ENCODE peak calls at places on chromosomes 4 and X, in seven cellular contexts. X is heart right ventricle, S is astrocyte, U is pancreas, B is foreskin fibroblast, C is suprapubic skin, W is body of pancreas. N is an unnamed sample.

GRCh38 chr4:98939892-98940298 is 11.0 kb upstream of the EIF4E start:
- DNase-seq in C (no peak), W (peak), S (peak), X (no peak), B (peak), U (no peak), N (peak)

GRCh38 chrX:15188039-15188438 is 81.8 kb downstream of the ASB9 start:
- DNase-seq in U (no peak), C (no peak), B (no peak), X (no peak), W (no peak), S (no peak), N (no peak)

GRCh38 chr4:142534994-142535393 is 311.1 kb downstream of the INPP4B start:
- DNase-seq in X (no peak), U (no peak), W (no peak), C (no peak), B (peak), S (no peak), N (no peak)

GRCh38 chrX:72100824-72101351 is 30.8 kb downstream of the RTL5 start:
- DNase-seq in C (no peak), X (no peak), U (no peak), W (peak), S (no peak), B (no peak), N (no peak)

GRCh38 chr4:185651137-185651677 is 115.9 kb upstream of the PDLIM3 start:
- DNase-seq in S (no peak), B (no peak), C (no peak), U (no peak), X (no peak), W (peak), N (no peak)

GRCh38 chrX:131975851-131976250 is 47.3 kb upstream of the STK26 start:
- DNase-seq in C (no peak), S (no peak), X (no peak), W (no peak), B (no peak), U (no peak), N (peak)

GRCh38 chr4:102527695-102528094 is 26.5 kb downstream of the NFKB1 start:
- DNase-seq in B (no peak), X (no peak), U (no peak), W (no peak), S (no peak), C (no peak), N (peak)

GRCh38 chr4:147682755-147683154 is 1.2 kb downstream of the PRMT9 start:
- DNase-seq in S (no peak), C (no peak), U (no peak), B (peak), X (no peak), W (no peak), N (peak)

GRCh38 chr4:153137168-153137567 is 67.1 kb upstream of the TRIM2 start:
- DNase-seq in U (no peak), X (no peak), S (peak), B (peak), W (peak), C (no peak), N (peak)

GRCh38 chr4:79872738-79873137 is 200.3 kb downstream of the ANTXR2 start:
- DNase-seq in C (no peak), X (no peak), B (no peak), W (no peak), S (no peak), U (no peak), N (no peak)

GRCh38 chr4:168028970-168029610 is 63.2 kb upstream of the ANXA10 start:
- DNase-seq in X (no peak), B (peak), S (no peak), C (no peak), U (no peak), W (no peak), N (no peak)

GRCh38 chr4:158805628-158806471 is 37.0 kb downstream of the FNIP2 start:
- DNase-seq in B (peak), S (no peak), C (no peak), U (no peak), W (peak), X (no peak), N (no peak)

GRCh38 chr4:90328558-90328957 is 201.4 kb downstream of the CCSER1 start:
- DNase-seq in C (no peak), S (peak), B (peak), X (peak), W (peak), U (no peak), N (peak)

GRCh38 chrX:133542476-133542875 is 127.2 kb upstream of the GPC4 start:
- DNase-seq in C (no peak), X (no peak), S (no peak), U (no peak), B (peak), W (no peak), N (no peak)

GRCh38 chr4:17619416-17620105 is 5.1 kb downstream of the MED28 start:
- DNase-seq in B (peak), W (no peak), X (no peak), C (no peak), U (no peak), S (no peak), N (peak)

GRCh38 chr4:17618926-17619325 is 4.5 kb downstream of the MED28 start:
- DNase-seq in B (peak), W (no peak), X (no peak), U (no peak), C (no peak), S (no peak), N (no peak)

GRCh38 chr4:17616283-17616682 is 1.8 kb downstream of the MED28 start:
- DNase-seq in S (no peak), C (no peak), U (no peak), W (no peak), X (no peak), B (no peak), N (no peak)

GRCh38 chr4:17613761-17614415 is 553 bp upstream of the MED28 start:
- DNase-seq in X (no peak), W (no peak), B (peak), S (peak), C (no peak), U (no peak), N (peak)

GRCh38 chr4:17614416-17615299 is at the start of gene MED28:
- DNase-seq in X (peak), S (peak), W (peak), B (peak), U (peak), C (peak), N (peak)
- TF ChIP-seq CTCF in X (no peak), S (no peak), W (no peak), B (no peak), U (no peak), C (no peak), N (peak)

DNA sequence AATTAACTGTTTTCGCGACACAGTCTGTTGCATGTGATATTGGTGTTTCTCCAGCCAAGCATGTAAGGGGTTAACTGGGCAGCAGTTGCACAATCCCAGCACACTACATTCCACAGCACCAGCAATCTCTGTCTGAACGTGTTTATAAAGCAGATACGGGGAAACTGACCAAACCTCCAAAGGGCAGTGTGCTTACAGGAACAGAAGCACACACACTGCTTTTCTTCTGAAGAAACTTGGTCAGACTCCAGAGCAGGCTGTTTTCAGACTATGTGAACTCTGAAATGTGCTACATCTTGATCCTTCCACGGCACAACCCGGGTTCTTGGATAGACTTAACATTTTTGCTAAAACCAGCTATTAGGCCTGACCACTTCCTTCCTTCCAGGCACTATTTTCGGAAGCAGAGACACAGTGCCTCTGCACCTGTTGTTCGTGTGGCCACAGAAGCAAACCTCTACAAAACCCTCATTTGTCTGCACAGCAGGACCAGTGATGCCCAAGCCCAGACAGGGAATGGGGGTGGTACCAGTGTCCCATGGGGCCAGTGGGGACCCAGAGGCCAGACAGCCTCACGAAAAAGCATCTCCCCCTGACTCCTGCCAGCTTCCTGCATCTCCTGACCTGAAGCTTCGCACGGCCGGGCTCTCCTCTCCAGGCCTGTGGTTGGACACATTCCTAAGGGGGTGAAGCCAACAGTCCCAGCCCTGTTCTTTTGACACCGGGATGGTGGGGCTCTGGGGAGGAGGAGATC is 90.1 kb downstream of the IRF2 start:
- DNase-seq in S (peak), B (peak), U (peak), X (no peak), W (peak), C (no peak), N (peak)
- H3K4me3 ChIP-seq in S (peak), B (peak), U (peak), X (peak), W (no peak), C (peak), N (peak)

GRCh38 chr4:123191728-123192127 is 204.9 kb upstream of the SPRY1 start:
- DNase-seq in U (no peak), B (no peak), W (no peak), X (no peak), C (no peak), S (no peak), N (no peak)

GRCh38 chr4:123193802-123194201 is 202.8 kb upstream of the SPRY1 start:
- DNase-seq in B (no peak), X (no peak), C (no peak), U (no peak), S (no peak), W (no peak), N (no peak)

GRCh38 chr4:123190176-123190575 is 206.4 kb upstream of the SPRY1 start:
- DNase-seq in S (no peak), B (no peak), U (no peak), W (no peak), C (no peak), X (no peak), N (no peak)
- TF ChIP-seq CTCF in S (no peak), B (no peak), U (no peak), W (no peak), C (no peak), X (no peak), N (no peak)

DNA sequence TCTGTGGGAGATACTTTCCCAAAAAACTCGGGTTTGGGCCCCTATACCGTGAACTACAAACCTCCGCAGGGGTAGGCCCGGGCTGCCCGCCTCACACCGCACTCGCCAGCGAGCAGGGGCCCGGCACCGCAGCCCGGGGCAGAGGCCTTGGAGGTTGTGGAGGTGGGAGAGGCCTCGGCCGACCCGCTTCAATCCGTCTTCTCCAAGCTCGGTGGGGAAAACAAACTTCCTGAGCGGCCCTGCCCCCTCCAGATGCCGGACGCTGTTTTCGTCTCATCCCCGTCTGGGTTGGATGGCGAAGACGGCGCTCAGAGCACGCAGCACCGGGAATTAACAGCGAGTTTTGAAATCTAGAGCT is 442 bp upstream of the MCUB start:
- DNase-seq in S (peak), C (peak), U (no peak), B (peak), W (peak), X (peak), N (no peak)
- H3K4me3 ChIP-seq in S (peak), C (peak), U (peak), B (peak), W (peak), X (peak), N (peak)

DNA sequence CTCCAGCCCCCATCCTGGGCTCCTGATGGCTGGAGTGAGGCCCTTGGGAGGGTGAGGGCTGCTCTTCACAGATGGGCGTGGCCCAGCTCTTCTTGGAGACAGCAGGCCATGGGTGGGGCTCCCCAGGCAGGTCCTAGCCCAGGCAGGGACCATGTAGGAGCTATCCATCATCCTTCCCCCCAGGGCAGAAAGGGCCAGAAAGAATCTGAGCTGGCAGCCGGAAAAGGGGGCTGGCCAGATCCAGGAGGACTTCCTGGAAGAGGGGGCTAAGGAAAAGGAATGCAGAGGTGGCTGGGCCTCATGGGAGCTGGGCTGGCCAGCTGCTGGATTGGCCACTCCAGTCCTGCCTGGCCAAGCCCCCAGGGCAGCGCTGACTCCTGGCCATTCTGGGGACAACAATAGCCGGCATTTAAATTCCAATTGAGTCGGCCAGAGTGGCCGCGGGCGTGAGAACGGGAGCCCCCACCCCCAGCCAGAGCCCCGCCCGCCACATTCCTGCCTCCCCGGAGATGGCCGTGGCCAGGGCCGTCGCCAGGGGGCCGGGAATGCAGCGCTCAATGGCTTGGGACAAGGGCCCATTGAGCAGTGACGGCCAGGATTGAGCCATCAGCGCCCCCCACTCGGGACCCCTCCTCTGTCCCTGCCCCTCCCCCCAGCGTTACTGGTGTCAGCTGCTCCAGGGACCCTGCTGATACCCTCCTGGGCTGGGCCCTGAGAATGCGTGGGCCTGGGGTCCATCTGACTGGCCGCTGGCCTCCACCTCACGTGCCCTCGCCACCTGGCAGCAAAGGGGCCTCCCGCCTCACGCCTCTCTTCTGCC is 15.1 kb upstream of the FGFR3 start:
- DNase-seq in B (peak), S (peak), X (no peak), U (no peak), C (no peak), W (peak), N (peak)
- TF ChIP-seq CTCF in B (no peak), S (no peak), X (no peak), U (no peak), C (no peak), W (no peak), N (peak)

GRCh38 chrX:51395807-51396728 is 63.4 kb downstream of the NUDT10 start:
- DNase-seq in S (no peak), U (peak), W (peak), C (no peak), B (peak), X (peak), N (peak)
- H3K4me3 ChIP-seq in S (peak), U (peak), W (peak), C (peak), B (peak), X (peak), N (peak)

GRCh38 chr4:70991596-70991995 is 1.9 kb upstream of the DCK start:
- DNase-seq in W (no peak), B (no peak), X (no peak), U (no peak), C (no peak), S (no peak), N (no peak)

GRCh38 chr4:70994387-70995099 is 1.1 kb downstream of the DCK start:
- DNase-seq in B (no peak), W (no peak), X (no peak), U (no peak), C (no peak), S (no peak), N (no peak)

GRCh38 chr4:70992354-70992753 is 1.1 kb upstream of the DCK start:
- DNase-seq in X (no peak), C (no peak), W (peak), B (no peak), U (no peak), S (no peak), N (no peak)

GRCh38 chr4:70994069-70994366 is 569 bp downstream of the DCK start:
- DNase-seq in B (no peak), C (no peak), U (no peak), S (no peak), X (no peak), W (no peak), N (no peak)

DNA sequence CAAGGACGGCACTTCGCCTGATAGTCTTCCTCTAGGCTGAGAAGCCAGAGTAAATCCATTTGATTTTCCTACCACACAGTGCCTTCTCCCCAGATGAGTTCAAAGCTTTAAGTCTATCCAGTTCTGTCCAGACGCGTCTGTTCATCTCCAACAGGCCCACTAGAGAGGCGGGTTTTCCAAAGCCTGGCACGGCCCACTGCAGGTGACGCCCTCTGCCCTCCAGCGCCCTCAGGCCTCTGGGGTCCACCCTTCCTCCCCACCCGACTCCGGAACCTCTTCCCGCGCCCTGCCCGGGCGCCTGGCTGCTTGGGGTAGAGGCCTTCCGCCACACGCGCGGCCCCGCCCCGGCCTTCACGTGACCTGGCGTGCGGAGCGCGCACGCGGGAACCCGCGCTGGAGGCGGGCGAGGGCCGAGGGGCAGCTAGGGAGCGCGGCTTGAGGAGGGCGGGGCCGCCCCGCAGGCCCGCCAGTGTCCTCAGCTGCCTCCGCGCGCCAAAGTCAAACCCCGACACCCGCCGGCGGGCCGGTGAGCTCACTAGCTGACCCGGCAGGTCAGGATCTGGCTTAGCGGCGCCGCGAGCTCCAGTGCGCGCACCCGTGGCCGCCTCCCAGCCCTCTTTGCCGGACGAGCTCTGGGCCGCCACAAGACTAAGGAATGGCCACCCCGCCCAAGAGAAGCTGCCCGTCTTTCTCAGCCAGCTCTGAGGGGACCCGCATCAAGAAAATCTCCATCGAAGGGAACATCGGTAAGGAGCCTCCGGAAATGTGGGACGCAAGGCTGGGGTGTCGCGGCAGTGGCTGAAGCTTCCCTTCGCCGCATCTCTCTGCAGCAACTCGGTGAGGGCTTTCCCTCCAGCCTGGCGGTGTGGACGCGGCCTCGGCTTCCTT is at the start of gene DCK:
- DNase-seq in C (peak), S (peak), W (peak), B (peak), U (peak), X (peak), N (peak)
- TF ChIP-seq CTCF in C (no peak), S (no peak), W (no peak), B (no peak), U (no peak), X (no peak), N (no peak)

GRCh38 chr4:1168291-1169031 is 3.9 kb downstream of the SPON2 start:
- DNase-seq in U (peak), S (no peak), B (no peak), X (no peak), W (no peak), C (peak), N (no peak)

GRCh38 chr4:1164444-1164843 is 7.9 kb downstream of the SPON2 start:
- DNase-seq in B (no peak), U (peak), C (no peak), S (no peak), W (no peak), X (no peak), N (no peak)

GRCh38 chr4:1167244-1167949 is 5.0 kb downstream of the SPON2 start:
- DNase-seq in B (peak), U (peak), C (peak), S (peak), X (peak), W (peak), N (peak)

GRCh38 chr4:1164956-1165545 is 7.3 kb downstream of the SPON2 start:
- DNase-seq in S (no peak), B (no peak), W (no peak), C (no peak), U (peak), X (no peak), N (no peak)

GRCh38 chr4:1166509-1167243 is 5.7 kb downstream of the SPON2 start:
- DNase-seq in W (no peak), U (peak), S (no peak), B (peak), C (peak), X (no peak), N (peak)
- H3K4me3 ChIP-seq in W (no peak), U (no peak), S (peak), B (no peak), C (peak), X (peak), N (no peak)

GRCh38 chr4:170581969-170582368 is 492.2 kb upstream of the AADAT start:
- DNase-seq in W (no peak), C (no peak), U (no peak), S (no peak), B (no peak), X (no peak), N (no peak)

GRCh38 chr4:170581322-170581721 is 491.6 kb upstream of the AADAT start:
- DNase-seq in B (no peak), C (no peak), W (no peak), X (no peak), U (no peak), S (no peak), N (peak)

DNA sequence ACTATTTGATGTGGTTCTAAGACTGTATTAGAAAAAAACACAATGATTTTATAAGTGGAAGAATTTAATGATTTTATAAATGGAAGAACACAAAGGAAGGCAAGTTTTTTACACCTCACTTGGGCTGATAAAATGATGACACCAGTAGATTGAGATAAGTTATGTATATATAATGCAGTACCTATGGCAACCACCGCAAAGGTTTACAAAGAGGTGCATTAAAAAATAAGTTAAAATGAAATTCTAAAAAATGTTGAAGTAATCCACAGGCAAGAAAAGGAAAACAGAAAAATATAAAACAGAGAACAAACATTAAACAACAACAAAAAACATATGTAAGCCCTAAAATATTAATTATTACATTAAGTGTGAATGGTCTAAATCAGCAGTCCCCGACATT is 490.9 kb upstream of the AADAT start:
- DNase-seq in X (no peak), B (no peak), W (no peak), U (no peak), S (no peak), C (no peak), N (no peak)
- TF ChIP-seq CTCF in X (no peak), B (no peak), W (peak), U (no peak), S (no peak), C (no peak), N (no peak)

N was measured in choroid plexus epithelial cell.